ENCODE peak calls at places on chromosomes 11 and 22, in seven cellular contexts. C, T, Z, A, F, M and E are unnamed samples. For H3K4me1, the result is how much of the 10 kb centered on the place peaks cover.

GRCh38 chr22:41240377-41241132 is at the start of gene CHADL:
- DNase-seq in C (no peak), T (peak), Z (no peak), A (no peak), F (no peak), M (no peak), E (no peak)

GRCh38 chr22:48261706-48262105 is 1499.3 kb downstream of the TBC1D22A start:
- DNase-seq in C (no peak), T (no peak), Z (peak), A (no peak), F (no peak), M (no peak), E (no peak)

GRCh38 chr11:65434057-65434666 is 11.6 kb downstream of the NEAT1 start:
- DNase-seq in C (no peak), T (no peak), Z (no peak), A (no peak), F (no peak), M (no peak), E (no peak)

GRCh38 chr11:64053699-64054098 is 18.0 kb downstream of the FLRT1 start:
- DNase-seq in C (no peak), T (no peak), Z (peak), A (no peak), F (no peak), M (no peak), E (no peak)

GRCh38 chr11:8870461-8871282 is 40.3 kb upstream of the AKIP1 start:
- DNase-seq in C (no peak), T (no peak), Z (peak), A (no peak), F (no peak), M (peak), E (no peak)

GRCh38 chr11:125542709-125543108 is 26.6 kb upstream of the EI24 start:
- DNase-seq in C (no peak), T (no peak), Z (peak), A (no peak), F (no peak), M (no peak), E (no peak)

GRCh38 chr11:8989411-8989810 is 14.4 kb downstream of the NRIP3 start:
- DNase-seq in C (no peak), T (no peak), Z (peak), A (no peak), F (no peak), M (no peak), E (no peak)

GRCh38 chr11:92224394-92225205 is at the start of gene FAT3:
- DNase-seq in C (no peak), T (no peak), Z (peak), A (no peak), F (no peak), M (peak), E (no peak)

GRCh38 chr22:29722587-29722986 is 2.8 kb downstream of the CABP7 start:
- DNase-seq in C (no peak), T (no peak), Z (no peak), A (no peak), F (no peak), M (no peak), E (no peak)

GRCh38 chr11:32012066-32012465 is 78.8 kb upstream of the RCN1 start:
- DNase-seq in C (no peak), T (no peak), Z (no peak), A (no peak), F (no peak), M (no peak), E (no peak)

GRCh38 chr11:88402192-88402715 is 64.7 kb upstream of the CTSC start:
- DNase-seq in C (no peak), T (no peak), Z (no peak), A (no peak), F (no peak), M (no peak), E (no peak)

GRCh38 chr11:62883677-62884076 is 3.0 kb downstream of the SLC3A2 start:
- DNase-seq in C (no peak), T (no peak), Z (no peak), A (no peak), F (no peak), M (no peak), E (no peak)

GRCh38 chr11:85182437-85183109 is 444.6 kb downstream of the DLG2 start:
- DNase-seq in C (no peak), T (peak), Z (peak), A (no peak), F (peak), M (no peak), E (no peak)

GRCh38 chr11:95152878-95153856 is 63.5 kb downstream of the ENDOD1 start:
- DNase-seq in C (no peak), T (no peak), Z (no peak), A (no peak), F (peak), M (no peak), E (peak)

DNA sequence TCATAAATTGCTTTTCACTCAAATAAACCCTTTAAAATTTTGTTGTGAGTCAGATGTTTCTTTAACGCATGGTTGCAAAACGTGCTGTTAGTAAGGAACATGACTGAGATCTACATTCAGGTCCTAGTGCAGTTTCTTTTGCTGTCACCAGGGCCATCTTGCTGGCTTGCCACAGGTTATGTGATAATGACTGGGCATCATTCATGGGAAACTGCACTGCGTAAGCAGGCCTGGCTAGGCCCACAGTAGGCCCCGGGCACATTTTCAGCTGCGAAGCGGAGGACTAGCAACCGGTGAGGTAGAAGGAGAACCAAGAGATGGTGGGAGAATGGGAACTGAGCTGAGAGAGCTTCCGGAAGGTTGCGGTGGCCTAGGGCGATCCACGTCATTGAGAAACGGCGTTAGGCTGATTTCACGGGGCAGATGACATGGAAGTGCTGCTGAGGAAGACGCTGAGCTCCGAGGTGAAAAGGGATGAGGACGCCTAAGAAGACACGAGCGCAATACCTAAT is 3.2 kb upstream of the KLHDC7B start:
- DNase-seq in C (no peak), T (no peak), Z (no peak), A (no peak), F (no peak), M (no peak), E (no peak)
- H3K4me1 ChIP-seq in C (under half), T (under half), Z (under half), A (under half), F (half or more), M (under half), E (half or more)

DNA sequence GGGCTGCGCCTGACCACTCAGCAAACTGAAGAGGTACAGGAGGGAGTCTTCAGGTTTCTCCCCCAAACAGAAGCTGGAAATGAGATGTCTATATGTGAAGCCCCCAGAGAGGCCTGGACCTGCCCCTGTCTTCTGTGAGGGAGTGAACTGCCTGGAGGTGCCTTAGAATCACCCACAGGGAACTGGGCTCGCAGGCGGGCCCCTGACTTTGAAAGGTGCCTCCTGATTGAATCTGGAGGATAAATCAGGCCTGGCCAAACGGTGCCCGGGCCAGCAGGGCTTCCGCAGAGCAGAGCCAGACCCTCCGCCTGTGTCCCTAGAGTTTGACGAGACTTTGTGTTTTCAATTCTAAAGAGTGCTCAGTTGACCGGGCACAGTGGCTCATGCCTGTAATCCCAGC is 18.4 kb downstream of the TSSC4 start:
- DNase-seq in C (no peak), T (no peak), Z (no peak), A (no peak), F (no peak), M (peak), E (no peak)
- H3K4me3 ChIP-seq in C (no peak), T (no peak), Z (no peak), A (no peak), F (no peak), M (no peak), E (no peak)

DNA sequence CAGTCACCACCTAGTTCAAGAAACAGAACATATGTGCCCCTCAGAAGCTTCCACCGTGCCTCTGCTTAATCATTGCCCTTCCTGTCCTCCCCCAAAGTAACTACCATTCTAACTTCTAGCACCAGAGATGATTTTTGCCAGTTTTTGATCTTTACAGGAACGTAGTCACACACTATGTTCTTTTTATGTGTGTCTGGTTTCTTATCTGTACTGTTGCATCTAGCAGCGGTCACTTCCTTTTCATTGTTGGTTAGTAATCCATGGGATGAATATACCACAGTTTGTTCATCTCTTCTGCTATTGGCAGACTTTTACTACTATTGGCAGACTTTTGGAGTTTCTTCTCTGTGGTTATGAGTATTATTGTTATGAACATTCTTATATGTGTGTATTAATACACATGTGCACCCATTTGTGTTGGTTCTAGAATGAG is 34.6 kb downstream of the SPECC1L start:
- DNase-seq in C (no peak), T (no peak), Z (no peak), A (no peak), F (no peak), M (no peak), E (no peak)
- H3K27ac ChIP-seq in C (no peak), T (no peak), Z (no peak), A (no peak), F (no peak), M (no peak), E (no peak)

DNA sequence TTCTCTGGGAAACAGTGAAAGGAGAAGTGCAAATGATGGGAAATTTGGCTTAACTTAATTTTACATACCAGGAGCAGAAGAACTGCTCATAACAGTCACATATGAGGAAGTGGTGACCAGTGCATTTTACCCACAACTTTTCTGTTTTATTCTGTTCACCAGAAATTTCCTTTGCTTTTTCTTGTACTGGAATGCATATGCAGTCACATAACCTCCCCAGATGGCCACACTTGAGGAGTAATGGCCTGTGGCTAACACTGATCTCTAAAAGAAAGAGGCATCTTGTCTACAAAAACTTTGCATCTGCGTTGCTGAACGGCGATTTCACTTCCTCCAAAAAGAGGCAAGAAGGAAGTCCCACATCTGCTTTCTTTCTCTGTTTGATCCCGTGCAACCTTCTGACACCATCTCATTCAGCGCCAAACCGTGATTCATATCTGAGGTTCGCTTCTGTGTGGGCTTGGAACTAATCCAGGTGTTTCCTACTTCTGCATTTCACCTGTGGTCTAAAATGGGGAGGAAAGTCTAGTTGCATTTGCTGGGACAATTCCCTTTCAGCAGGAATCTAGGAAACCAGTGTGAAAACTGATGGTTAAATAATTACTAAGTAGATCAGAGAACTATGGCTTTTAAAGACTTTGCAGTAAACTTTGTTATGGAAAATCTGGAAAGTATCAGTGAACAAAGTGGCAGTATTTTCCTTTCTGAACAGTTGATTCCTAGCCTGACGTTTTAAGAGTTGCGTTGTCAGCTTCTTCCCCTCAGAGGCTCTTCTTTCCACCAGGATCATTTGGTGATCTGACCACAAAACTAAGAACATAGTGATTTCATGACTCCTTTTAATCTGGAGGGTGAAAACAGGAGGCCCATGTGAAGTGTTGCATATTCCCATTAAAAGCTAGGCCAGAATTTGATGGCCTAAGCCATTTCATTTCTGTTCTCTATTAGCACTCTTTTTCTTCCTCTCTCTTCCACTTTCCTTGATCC is 4.2 kb upstream of the MPEG1 start:
- DNase-seq in C (no peak), T (no peak), Z (no peak), A (no peak), F (peak), M (no peak), E (no peak)
- H3K4me1 ChIP-seq in C (under half), T (under half), Z (under half), A (under half), F (under half), M (under half), E (under half)

GRCh38 chr11:73649206-73649605 is 2.8 kb downstream of the PLEKHB1 start:
- DNase-seq in C (no peak), T (no peak), Z (no peak), A (no peak), F (no peak), M (no peak), E (no peak)
- H3K4me3 ChIP-seq in C (no peak), T (peak), Z (no peak), A (no peak), F (no peak), M (no peak), E (no peak)

DNA sequence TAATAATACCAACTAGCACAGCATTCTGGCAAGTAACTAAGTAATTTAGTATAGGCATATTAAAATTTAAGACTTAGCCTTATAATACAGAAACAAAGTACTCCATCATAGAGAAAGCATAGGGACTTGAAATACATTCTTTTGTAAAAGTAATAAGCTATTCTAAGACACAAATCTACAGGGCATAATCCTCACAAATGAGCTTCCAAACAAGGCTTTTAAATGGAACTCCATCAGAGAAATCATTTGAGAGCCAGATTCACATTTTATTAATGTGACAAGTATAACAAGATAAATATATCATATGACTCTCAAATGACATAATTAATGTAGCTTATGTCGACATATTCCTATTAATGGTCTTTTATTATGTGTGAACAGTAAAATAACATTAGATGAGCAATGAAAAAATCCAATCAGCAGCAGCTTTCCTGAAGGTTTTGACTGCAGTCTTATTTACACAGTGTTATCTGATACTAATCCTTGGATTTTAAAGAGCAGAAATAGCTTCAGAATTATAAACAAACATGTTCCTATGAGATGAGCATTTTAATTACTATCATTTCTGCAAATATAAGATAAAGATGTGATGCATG is 241.4 kb downstream of the TTC28 start:
- DNase-seq in C (no peak), T (no peak), Z (no peak), A (no peak), F (no peak), M (no peak), E (no peak)
- H3K27ac ChIP-seq in C (no peak), T (no peak), Z (no peak), A (no peak), F (no peak), M (no peak), E (no peak)

GRCh38 chr11:57318178-57318577 is 6.6 kb downstream of the TNKS1BP1 start:
- DNase-seq in C (no peak), T (no peak), Z (peak), A (no peak), F (no peak), M (no peak), E (no peak)

GRCh38 chr11:57321996-57322880 is 2.5 kb downstream of the TNKS1BP1 start:
- DNase-seq in C (no peak), T (peak), Z (peak), A (no peak), F (no peak), M (peak), E (no peak)

GRCh38 chr11:57321388-57321995 is 3.3 kb downstream of the TNKS1BP1 start:
- DNase-seq in C (no peak), T (no peak), Z (no peak), A (no peak), F (no peak), M (no peak), E (no peak)

GRCh38 chr11:57320719-57321387 is 3.9 kb downstream of the TNKS1BP1 start:
- DNase-seq in C (no peak), T (peak), Z (no peak), A (no peak), F (no peak), M (no peak), E (no peak)

DNA sequence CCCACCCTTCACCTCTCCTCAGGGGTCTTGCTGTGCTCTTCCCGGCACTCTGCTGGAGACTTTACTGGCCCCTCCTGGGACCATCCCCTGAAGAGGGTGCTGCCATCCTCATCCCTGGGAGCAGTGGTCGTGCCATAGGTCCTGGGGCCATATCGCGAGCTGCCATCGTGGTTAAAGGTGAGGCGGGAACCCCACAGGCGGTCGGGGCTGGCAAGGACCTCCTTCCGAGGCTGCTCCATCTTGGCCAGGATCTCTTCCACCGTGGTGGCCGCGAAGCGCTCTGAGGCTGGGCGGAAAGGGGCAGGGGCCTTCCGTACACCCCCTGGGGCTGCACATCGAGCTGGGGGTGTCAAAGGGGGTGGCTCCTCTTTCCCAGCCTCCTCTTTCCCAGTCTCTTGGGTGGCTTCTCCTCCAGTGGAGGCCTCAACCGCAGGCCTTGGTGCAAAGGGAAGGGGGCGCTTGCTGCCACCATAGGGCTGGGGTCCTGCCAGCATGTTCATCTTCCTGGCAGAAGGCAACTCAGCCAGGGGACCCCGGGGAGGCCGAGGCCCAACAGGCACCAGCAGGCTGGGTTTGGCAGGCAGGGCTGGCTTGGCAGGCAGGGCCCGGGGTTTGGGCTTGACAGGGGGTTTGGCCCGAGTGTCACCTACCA is 4.6 kb downstream of the TNKS1BP1 start:
- DNase-seq in C (no peak), T (no peak), Z (no peak), A (no peak), F (no peak), M (no peak), E (no peak)
- H3K4me1 ChIP-seq in C (under half), T (under half), Z (under half), A (under half), F (under half), M (under half), E (under half)

GRCh38 chr11:122229078-122229477 is 113.1 kb upstream of the BLID start:
- DNase-seq in C (no peak), T (no peak), Z (no peak), A (no peak), F (no peak), M (no peak), E (no peak)
- H3K4me3 ChIP-seq in C (no peak), T (peak), Z (no peak), A (no peak), F (no peak), M (no peak), E (no peak)

DNA sequence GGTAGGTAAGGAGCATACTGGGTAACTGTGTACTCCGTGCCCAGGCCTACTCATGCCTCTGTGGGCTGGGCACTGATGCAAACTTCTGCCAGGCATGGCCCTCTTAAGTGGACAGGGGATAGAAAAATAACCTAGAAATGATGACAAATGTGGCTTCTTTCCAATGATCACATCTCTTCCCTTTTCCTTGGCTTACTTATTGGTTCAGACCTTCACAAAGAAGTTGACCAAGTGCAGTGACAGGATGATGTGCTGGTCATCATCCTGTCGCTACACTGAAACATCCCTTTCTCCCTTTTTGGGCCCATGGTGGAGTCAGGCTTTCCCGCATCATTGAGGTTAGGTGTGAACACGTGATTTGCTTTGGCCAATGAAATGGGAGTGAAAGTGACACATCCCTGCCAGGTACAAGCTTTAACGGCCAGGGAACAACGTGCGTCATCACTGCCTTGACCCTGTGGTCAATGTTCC is 31.8 kb upstream of the APOBEC3A start:
- DNase-seq in C (no peak), T (no peak), Z (no peak), A (no peak), F (no peak), M (no peak), E (no peak)
- H3K27ac ChIP-seq in C (no peak), T (no peak), Z (no peak), A (no peak), F (no peak), M (no peak), E (no peak)